ENCODE peak calls at places on chromosomes 2 and 18, in five cellular contexts. X is HFF-Myc, Q is upper lobe of right lung, J is NB4, R is astrocyte of the spinal cord. U is an unnamed sample.

GRCh38 chr2:205352120-205352519 is 330.2 kb upstream of the NRP2 start:
- DNase-seq in X (no peak), Q (no peak), J (no peak), R (no peak), U (no peak)

GRCh38 chr2:140990416-140990815 is 1140.4 kb downstream of the LRP1B start:
- DNase-seq in X (peak), Q (no peak), J (no peak), R (peak), U (peak)

GRCh38 chr18:8730080-8730827 is 24.9 kb downstream of the MTCL1 start:
- DNase-seq in X (no peak), Q (no peak), J (no peak), R (peak), U (peak)

GRCh38 chr2:208072250-208072892 is 47.0 kb upstream of the PLEKHM3 start:
- DNase-seq in X (peak), Q (no peak), J (peak), R (peak), U (peak)

GRCh38 chr2:66477125-66477842 is 42.4 kb downstream of the MEIS1 start:
- DNase-seq in X (no peak), Q (no peak), J (peak), R (no peak), U (no peak)

GRCh38 chr2:2108756-2109155 is 222.3 kb downstream of the MYT1L start:
- DNase-seq in X (no peak), Q (no peak), J (no peak), R (no peak), U (no peak)

GRCh38 chr18:61702007-61702406 is 190.8 kb downstream of the RNF152 start:
- DNase-seq in X (no peak), Q (no peak), J (no peak), R (peak), U (peak)

GRCh38 chr18:65721634-65722033 is 29.2 kb upstream of the CDH7 start:
- DNase-seq in X (no peak), Q (no peak), J (no peak), R (no peak), U (no peak)

GRCh38 chr2:170930132-170931109 is 1.4 kb downstream of the GORASP2 start:
- DNase-seq in X (no peak), Q (no peak), J (peak), R (peak), U (no peak)

GRCh38 chr18:11689031-11689971 is at the start of gene GNAL:
- DNase-seq in X (peak), Q (peak), J (peak), R (peak), U (peak)

GRCh38 chr2:42493885-42494433 is at the start of gene KCNG3:
- DNase-seq in X (no peak), Q (peak), J (peak), R (peak), U (no peak)

GRCh38 chr2:181123798-181124217 is 143.4 kb downstream of the UBE2E3 start:
- DNase-seq in X (no peak), Q (no peak), J (peak), R (peak), U (no peak)

GRCh38 chr2:62462211-62462610 is 43.8 kb downstream of the TMEM17 start:
- DNase-seq in X (no peak), Q (no peak), J (no peak), R (no peak), U (no peak)

GRCh38 chr2:62270728-62271127 is 74.8 kb downstream of the B3GNT2 start:
- DNase-seq in X (peak), Q (no peak), J (no peak), R (peak), U (no peak)

GRCh38 chr18:47797126-47797525 is 133.3 kb downstream of the SMAD2 start:
- DNase-seq in X (no peak), Q (no peak), J (no peak), R (no peak), U (no peak)

GRCh38 chr2:169146220-169146619 is 76.9 kb downstream of the DHRS9 start:
- DNase-seq in X (no peak), Q (no peak), J (no peak), R (no peak), U (no peak)

GRCh38 chr18:64791211-64791610 is 642.3 kb upstream of the LINC00305 start:
- DNase-seq in X (no peak), Q (no peak), J (no peak), R (no peak), U (no peak)

GRCh38 chr18:45370190-45371010 is 244.9 kb upstream of the SLC14A2 start:
- DNase-seq in X (no peak), Q (no peak), J (no peak), R (no peak), U (no peak)
- H3K4me3 ChIP-seq in X (no peak), Q (no peak), J (no peak), R (no peak), U (no peak)

GRCh38 chr18:28045176-28045810 is 131.6 kb downstream of the CDH2 start:
- DNase-seq in X (peak), Q (no peak), J (no peak), R (peak), U (peak)
- H3K4me3 ChIP-seq in X (no peak), Q (no peak), J (no peak), R (no peak), U (no peak)

GRCh38 chr2:172467382-172467781 is 40.0 kb downstream of the ITGA6 start:
- DNase-seq in X (no peak), Q (no peak), J (peak), R (no peak), U (no peak)

GRCh38 chr2:172461591-172462392 is 34.4 kb downstream of the ITGA6 start:
- DNase-seq in X (no peak), Q (peak), J (peak), R (peak), U (no peak)

GRCh38 chr2:172462393-172463381 is 35.3 kb downstream of the ITGA6 start:
- DNase-seq in X (no peak), Q (no peak), J (peak), R (no peak), U (no peak)

GRCh38 chr2:172464340-172465129 is 37.1 kb downstream of the ITGA6 start:
- DNase-seq in X (no peak), Q (no peak), J (no peak), R (no peak), U (no peak)

GRCh38 chr2:172465417-172466334 is 38.3 kb downstream of the ITGA6 start:
- DNase-seq in X (peak), Q (no peak), J (peak), R (peak), U (peak)
- H3K4me3 ChIP-seq in X (peak), Q (peak), J (peak), R (peak), U (peak)

GRCh38 chr2:233692648-233693047 is at the start of gene UGT1A6:
- DNase-seq in X (no peak), Q (no peak), J (no peak), R (no peak), U (no peak)
- H3K4me3 ChIP-seq in X (no peak), Q (no peak), J (no peak), R (no peak), U (no peak)